ENCODE peak calls at places on chromosomes 2 and 18, in nine cellular contexts. D is GM04503; M is endodermal cell; A is HS-5; P is head of caudate nucleus; Z is NCI-H774; O is CD8-positive, alpha-beta T cell; N is glutamatergic neuron; X is NCI-H146. F is an unnamed sample.

GRCh38 chr2:28681216-28681981 is 70.2 kb upstream of the PPP1CB start:
- DNase-seq in D (no peak), M (no peak), A (no peak), P (no peak), Z (no peak), O (peak), N (no peak), X (no peak), F (peak)

GRCh38 chr2:29374823-29375222 is 259.6 kb downstream of the CLIP4 start:
- DNase-seq in D (no peak), M (no peak), A (no peak), P (no peak), Z (no peak), O (no peak), N (no peak), X (no peak), F (no peak)

GRCh38 chr2:199749571-199749970 is 101.4 kb downstream of the FTCDNL1 start:
- DNase-seq in D (no peak), M (no peak), A (no peak), P (no peak), Z (no peak), O (no peak), N (no peak), X (no peak), F (no peak)

GRCh38 chr2:222298311-222299150 is at the start of gene PAX3:
- DNase-seq in D (peak), M (peak), A (no peak), P (no peak), Z (no peak), O (no peak), N (peak), X (no peak), F (no peak)

GRCh38 chr2:142044168-142044567 is 86.6 kb downstream of the LRP1B start:
- DNase-seq in D (no peak), M (no peak), A (no peak), P (no peak), Z (no peak), O (no peak), N (no peak), X (no peak), F (no peak)

GRCh38 chr2:158095269-158095668 is 6.4 kb upstream of the UPP2 start:
- DNase-seq in D (no peak), M (no peak), A (no peak), P (no peak), Z (no peak), O (no peak), N (no peak), X (no peak), F (no peak)

GRCh38 chr18:42258301-42258965 is 303.4 kb downstream of the PIK3C3 start:
- DNase-seq in D (no peak), M (no peak), A (no peak), P (no peak), Z (no peak), O (no peak), N (no peak), X (no peak), F (no peak)

GRCh38 chr2:173353556-173353955 is 1.1 kb upstream of the CDCA7 start:
- DNase-seq in D (no peak), M (no peak), A (no peak), P (no peak), Z (no peak), O (no peak), N (no peak), X (peak), F (no peak)

GRCh38 chr2:186848873-186849578 is at the start of gene ZSWIM2:
- DNase-seq in D (peak), M (peak), A (peak), P (peak), Z (peak), O (no peak), N (peak), X (peak), F (peak)

GRCh38 chr18:54338230-54338629 is 19.4 kb downstream of the STARD6 start:
- DNase-seq in D (no peak), M (no peak), A (no peak), P (no peak), Z (no peak), O (no peak), N (no peak), X (no peak), F (no peak)